ENCODE peak calls at places on chromosomes 4 and X, in four cellular contexts. Y, C, L and N are unnamed samples.

GRCh38 chrX:64202808-64203320 is 2.6 kb downstream of the AMER1 start:
- DNase-seq in Y (no peak), C (no peak), L (peak; percentile 7), N (no peak)

GRCh38 chrX:71859637-71860036 is 51.0 kb upstream of the NHSL2 start:
- DNase-seq in Y (no peak), C (peak; percentile 14), L (peak; percentile 69), N (no peak)

GRCh38 chr4:40193018-40193571 is 3.7 kb upstream of the RHOH start:
- DNase-seq in Y (no peak), C (no peak), L (peak; percentile 22), N (no peak)

GRCh38 chr4:98546910-98547544 is 111.4 kb downstream of the TSPAN5 start:
- DNase-seq in Y (no peak), C (no peak), L (peak; percentile 13), N (no peak)

GRCh38 chrX:10900585-10901289 is 210.4 kb upstream of the HCCS start:
- DNase-seq in Y (no peak), C (no peak), L (no peak), N (no peak)

GRCh38 chrX:109635151-109635550 is 10.2 kb upstream of the KCNE5 start:
- DNase-seq in Y (no peak), C (no peak), L (peak; percentile 66), N (no peak)

GRCh38 chrX:31243804-31244203 is 172.0 kb upstream of the FTHL17 start:
- DNase-seq in Y (no peak), C (no peak), L (no peak), N (no peak)

GRCh38 chrX:68665502-68665901 is 18.0 kb downstream of the STARD8 start:
- DNase-seq in Y (no peak), C (no peak), L (peak; percentile 58), N (no peak)

GRCh38 chr4:41587286-41587685 is 49.3 kb downstream of the LIMCH1 start:
- DNase-seq in Y (no peak), C (no peak), L (no peak), N (no peak)

GRCh38 chr4:189533603-189534002 is 407.1 kb upstream of the FRG1 start:
- DNase-seq in Y (no peak), C (no peak), L (no peak), N (no peak)

GRCh38 chr4:139904406-139904805 is 238.8 kb downstream of the MGST2 start:
- DNase-seq in Y (no peak), C (no peak), L (no peak), N (no peak)

GRCh38 chr4:186820371-186820990 is 96.8 kb upstream of the FAT1 start:
- DNase-seq in Y (peak; percentile 48), C (no peak), L (no peak), N (no peak)

GRCh38 chr4:79050521-79050880 is 111.3 kb upstream of the PAQR3 start:
- DNase-seq in Y (no peak), C (no peak), L (no peak), N (no peak)

GRCh38 chr4:1293531-1293941 is 3.8 kb downstream of the MAEA start:
- DNase-seq in Y (no peak), C (no peak), L (no peak), N (no peak)

GRCh38 chr4:61200991-61201526 is 933 bp downstream of the ADGRL3 start:
- DNase-seq in Y (no peak), C (no peak), L (peak; percentile 38), N (no peak)

GRCh38 chr4:80266267-80266901 is at the start of gene FGF5:
- DNase-seq in Y (peak; percentile 51), C (no peak), L (peak; percentile 28), N (no peak)

GRCh38 chr4:146333187-146333894 is 119.0 kb downstream of the REELD1 start:
- DNase-seq in Y (no peak), C (no peak), L (no peak), N (no peak)

GRCh38 chrX:131812847-131813825 is 210.0 kb upstream of the STK26 start:
- DNase-seq in Y (no peak), C (peak; percentile 81), L (peak; percentile 79), N (peak; percentile 72)

GRCh38 chrX:49166914-49167739 is 4.6 kb downstream of the MAGIX start:
- DNase-seq in Y (peak; percentile 78), C (peak; percentile 52), L (peak; percentile 70), N (peak; percentile 86)

GRCh38 chr4:152974732-152975614 is 38.9 kb downstream of the FHDC1 start:
- DNase-seq in Y (no peak), C (no peak), L (no peak), N (no peak)

GRCh38 chrX:119828446-119828845 is 24.3 kb downstream of the UPF3B start:
- DNase-seq in Y (no peak), C (no peak), L (no peak), N (no peak)

GRCh38 chrX:96703379-96703778 is 18.7 kb downstream of the DIAPH2 start:
- DNase-seq in Y (no peak), C (no peak), L (no peak), N (no peak)

GRCh38 chrX:43870758-43871419 is 11.4 kb downstream of the MAOB start:
- DNase-seq in Y (no peak), C (no peak), L (no peak), N (no peak)

GRCh38 chrX:16002185-16002584 is 121.2 kb upstream of the GRPR start:
- DNase-seq in Y (no peak), C (no peak), L (peak; percentile 25), N (no peak)

GRCh38 chr4:119570401-119570800 is 58.2 kb downstream of the PDE5A start:
- DNase-seq in Y (no peak), C (no peak), L (no peak), N (no peak)

GRCh38 chr4:153113061-153113837 is 91.0 kb upstream of the TRIM2 start:
- DNase-seq in Y (no peak), C (no peak), L (no peak), N (no peak)

GRCh38 chr4:159382875-159383568 is 280.1 kb downstream of the RAPGEF2 start:
- DNase-seq in Y (no peak), C (no peak), L (peak; percentile 30), N (no peak)

GRCh38 chr4:140309124-140309870 is 64.1 kb upstream of the SCOC start:
- DNase-seq in Y (no peak), C (no peak), L (no peak), N (no peak)

GRCh38 chr4:29805245-29805644 is 914.9 kb upstream of the PCDH7 start:
- DNase-seq in Y (no peak), C (no peak), L (no peak), N (no peak)

GRCh38 chrX:139120760-139121159 is 409.2 kb upstream of the FGF13 start:
- DNase-seq in Y (no peak), C (no peak), L (no peak), N (no peak)

GRCh38 chr4:10529891-10530786 is 72.9 kb upstream of the ZNF518B start:
- DNase-seq in Y (no peak), C (no peak), L (no peak), N (no peak)

GRCh38 chr4:94591289-94591688 is 139.5 kb downstream of the PDLIM5 start:
- DNase-seq in Y (no peak), C (no peak), L (no peak), N (no peak)

GRCh38 chr4:100391086-100391485 is 126.7 kb downstream of the EMCN start:
- DNase-seq in Y (no peak), C (no peak), L (no peak), N (no peak)

GRCh38 chrX:19388064-19388679 is 44.4 kb downstream of the PDHA1 start:
- DNase-seq in Y (no peak), C (no peak), L (no peak), N (no peak)